ENCODE peak calls at places on chromosome 18, in ten cellular contexts. U, A, V, O, J, F, L, H, B and R are unnamed samples.

GRCh38 chr18:69838620-69839411 is 108.9 kb downstream of the CD226 start:
- DNase-seq in L (no peak), F (no peak), B (no peak), J (no peak), H (peak; percentile 18), V (no peak), O (no peak), U (peak; percentile 63), A (peak; percentile 41), R (no peak)

GRCh38 chr18:68035709-68036522 is 519.4 kb upstream of the DSEL start:
- DNase-seq in A (no peak), F (no peak), O (peak; percentile 43), H (no peak), J (peak; percentile 15), B (no peak), V (peak; percentile 9), U (no peak), L (no peak), R (no peak)

GRCh38 chr18:23220355-23220754 is 85.1 kb downstream of the CABLES1 start:
- DNase-seq in V (no peak), J (no peak), U (no peak), A (no peak), O (no peak), H (no peak), F (no peak), B (no peak), L (peak; percentile 41), R (no peak)

GRCh38 chr18:12432881-12433280 is 25.2 kb downstream of the PRELID3A start:
- DNase-seq in F (no peak), L (peak; percentile 72), B (no peak), U (no peak), H (no peak), J (no peak), V (no peak), O (no peak), A (no peak), R (no peak)

GRCh38 chr18:79507076-79507545 is 111.4 kb downstream of the NFATC1 start:
- DNase-seq in A (no peak), V (peak; percentile 79), F (peak; percentile 36), J (peak; percentile 75), U (no peak), O (no peak), B (no peak), L (peak; percentile 88), H (no peak), R (peak; percentile 69)

GRCh38 chr18:77208969-77209368 is 40.7 kb upstream of the GALR1 start:
- DNase-seq in O (peak; percentile 26), F (no peak), L (no peak), B (no peak), U (no peak), V (peak; percentile 80), H (no peak), J (peak; percentile 58), A (no peak), R (no peak)

GRCh38 chr18:22182884-22183610 is 13.7 kb downstream of the GATA6 start:
- DNase-seq in U (no peak), H (no peak), J (no peak), B (no peak), A (peak; percentile 38), O (no peak), V (no peak), F (no peak), L (no peak), R (no peak)

GRCh38 chr18:44123743-44124142 is 556.9 kb upstream of the SETBP1 start:
- DNase-seq in J (peak; percentile 74), O (no peak), B (no peak), A (peak; percentile 75), H (no peak), L (no peak), V (no peak), U (no peak), F (no peak), R (no peak)

GRCh38 chr18:62529597-62529996 is 6.8 kb downstream of the ZCCHC2 start:
- DNase-seq in L (no peak), V (no peak), F (no peak), B (no peak), O (no peak), J (no peak), H (no peak), A (no peak), U (no peak), R (no peak)
- H3K4me1 ChIP-seq in L (peaks cover 94% of the 10 kb centered on the region), V (peaks cover 18% of the 10 kb centered on the region), F (peaks cover 72% of the 10 kb centered on the region), B (peaks cover 14% of the 10 kb centered on the region), O (peaks cover 27% of the 10 kb centered on the region), J (peaks cover 11% of the 10 kb centered on the region), H (peaks cover 76% of the 10 kb centered on the region), A (peaks cover 17% of the 10 kb centered on the region), U (peaks cover 2% of the 10 kb centered on the region), R (peaks cover 24% of the 10 kb centered on the region)

DNA sequence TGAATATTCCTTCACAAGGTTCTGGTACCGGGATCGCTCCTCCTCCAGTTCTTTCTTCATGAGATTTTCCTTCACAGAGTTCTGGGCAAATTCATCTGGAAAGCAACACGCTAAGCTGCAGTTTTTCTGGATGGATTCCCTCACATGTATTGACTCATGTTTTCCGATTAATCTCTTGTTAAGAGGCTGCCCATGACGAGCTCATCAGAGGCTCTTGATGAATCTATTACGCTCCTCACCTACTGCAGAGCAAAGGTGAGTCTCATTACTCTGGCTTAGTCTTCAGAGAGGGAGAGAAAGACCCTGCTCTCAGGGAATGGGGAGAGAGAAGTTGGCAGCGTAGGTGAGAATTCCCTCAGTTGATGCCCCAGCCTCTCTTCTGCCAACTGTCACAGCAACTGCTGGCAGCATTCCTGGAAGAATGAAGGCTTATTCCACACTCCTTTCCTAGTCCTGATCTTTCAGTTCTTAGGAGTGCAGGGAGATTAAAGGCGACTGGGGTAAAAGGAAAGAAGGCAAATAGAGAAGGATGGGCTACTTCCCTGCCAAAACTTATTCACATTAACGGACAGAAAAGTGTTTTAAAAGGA is 65.8 kb upstream of the ACAA2 start:
- DNase-seq in U (no peak), F (no peak), A (no peak), B (no peak), O (no peak), L (no peak), H (no peak), J (peak; percentile 55), V (peak; percentile 44), R (no peak)
- H3K27me3 ChIP-seq in U (no peaks in the 10 kb centered on the region), F (no peaks in the 10 kb centered on the region), A (no peaks in the 10 kb centered on the region), B (peaks cover 5% of the 10 kb centered on the region), O (peaks cover 19% of the 10 kb centered on the region), L (no peaks in the 10 kb centered on the region), H (no peaks in the 10 kb centered on the region), J (no peaks in the 10 kb centered on the region), V (peaks cover 20% of the 10 kb centered on the region), R (no peaks in the 10 kb centered on the region)

GRCh38 chr18:13585379-13586153 is 140.8 kb downstream of the FAM210A start:
- DNase-seq in U (no peak), F (no peak), B (no peak), J (no peak), H (no peak), V (no peak), L (no peak), O (no peak), A (no peak), R (no peak)

GRCh38 chr18:13587001-13587400 is 139.4 kb downstream of the FAM210A start:
- DNase-seq in V (no peak), O (no peak), J (no peak), L (no peak), U (no peak), F (no peak), A (no peak), B (no peak), H (no peak), R (no peak)

GRCh38 chr18:13582283-13582682 is 144.1 kb downstream of the FAM210A start:
- DNase-seq in L (no peak), O (no peak), F (no peak), A (no peak), J (no peak), V (no peak), H (no peak), U (no peak), B (no peak), R (no peak)

GRCh38 chr18:13583567-13584245 is 142.7 kb downstream of the FAM210A start:
- DNase-seq in L (no peak), J (no peak), U (no peak), V (no peak), A (no peak), H (no peak), F (no peak), O (no peak), B (no peak), R (no peak)

GRCh38 chr18:13584826-13585225 is 141.5 kb downstream of the FAM210A start:
- DNase-seq in O (no peak), B (no peak), A (no peak), J (no peak), H (no peak), U (no peak), L (no peak), V (no peak), F (no peak), R (no peak)
- H3K4me1 ChIP-seq in O (no peaks in the 10 kb centered on the region), B (no peaks in the 10 kb centered on the region), A (no peaks in the 10 kb centered on the region), J (no peaks in the 10 kb centered on the region), H (no peaks in the 10 kb centered on the region), U (no peaks in the 10 kb centered on the region), L (peaks cover 46% of the 10 kb centered on the region), V (no peaks in the 10 kb centered on the region), F (peaks cover 20% of the 10 kb centered on the region), R (no peaks in the 10 kb centered on the region)

GRCh38 chr18:59664329-59664728 is 32.9 kb downstream of the CCBE1 start:
- DNase-seq in B (no peak), U (no peak), H (no peak), J (no peak), L (no peak), F (no peak), A (no peak), O (no peak), V (no peak), R (no peak)

GRCh38 chr18:59663096-59663495 is 34.1 kb downstream of the CCBE1 start:
- DNase-seq in O (no peak), L (no peak), F (no peak), V (no peak), H (no peak), U (no peak), B (no peak), A (peak; percentile 40), J (no peak), R (no peak)

GRCh38 chr18:59660398-59660797 is 36.8 kb downstream of the CCBE1 start:
- DNase-seq in J (no peak), V (no peak), H (no peak), F (no peak), O (no peak), U (no peak), A (no peak), B (no peak), L (no peak), R (no peak)

GRCh38 chr18:59660976-59661743 is 36.1 kb downstream of the CCBE1 start:
- DNase-seq in L (no peak), H (no peak), O (peak; percentile 91), B (no peak), J (peak; percentile 47), U (no peak), F (no peak), V (peak; percentile 49), A (peak; percentile 78), R (no peak)

DNA sequence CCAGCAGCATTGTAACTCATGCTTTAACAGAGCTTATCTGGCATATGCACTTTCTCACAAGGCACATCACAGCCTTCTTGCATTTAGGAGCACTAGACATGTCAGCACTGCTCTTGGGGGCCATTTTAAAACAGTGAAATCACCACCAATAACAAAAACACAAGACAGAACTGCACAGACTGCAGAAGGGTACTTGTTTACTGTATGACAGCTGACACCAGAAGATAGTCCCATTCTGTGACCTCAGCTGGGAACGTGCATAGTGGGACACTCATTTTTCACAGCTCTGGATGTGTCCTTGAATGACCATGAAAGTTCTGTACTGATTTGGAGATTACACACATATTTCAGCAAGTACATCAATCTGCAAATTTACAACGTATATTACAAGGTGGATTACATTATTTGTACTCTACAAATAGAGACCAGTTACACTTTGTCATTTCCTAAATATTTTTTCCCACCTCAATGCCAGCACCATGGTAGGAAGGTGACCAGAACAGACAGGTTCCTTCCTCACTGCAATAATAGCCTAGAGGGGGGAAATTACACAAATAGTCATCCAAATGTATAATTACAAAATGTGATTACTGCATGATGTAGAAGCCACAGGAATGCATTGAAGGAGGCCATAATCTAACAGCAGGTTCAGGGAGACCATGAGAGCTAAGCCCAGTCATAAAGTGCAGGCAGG is 35.1 kb downstream of the CCBE1 start:
- DNase-seq in L (no peak), A (peak; percentile 96), B (no peak), H (no peak), U (no peak), O (peak; percentile 50), F (no peak), J (peak; percentile 65), V (peak; percentile 47), R (no peak)
- H3K27me3 ChIP-seq in L (no peaks in the 10 kb centered on the region), A (no peaks in the 10 kb centered on the region), B (no peaks in the 10 kb centered on the region), H (peaks cover 1% of the 10 kb centered on the region), U (no peaks in the 10 kb centered on the region), O (no peaks in the 10 kb centered on the region), F (no peaks in the 10 kb centered on the region), J (no peaks in the 10 kb centered on the region), V (no peaks in the 10 kb centered on the region), R (no peaks in the 10 kb centered on the region)